ENCODE peak calls at places on chromosomes 6 and 20, in six cellular contexts. I is pancreas, O is stomach, F is breast epithelium, T is HL-60, C is IMR-90. V is an unnamed sample.

GRCh38 chr20:10344953-10345352 is 89.1 kb downstream of the MKKS start:
- DNase-seq in I (no peak), O (no peak), F (no peak), T (no peak), C (no peak), V (no peak)

GRCh38 chr6:155349129-155349528 is 34.8 kb upstream of the TFB1M start:
- DNase-seq in I (no peak), O (no peak), F (no peak), T (no peak), C (peak; percentile 67), V (no peak)

GRCh38 chr20:57659789-57660509 is 39.7 kb upstream of the ZBP1 start:
- DNase-seq in I (peak; percentile 37), O (peak; percentile 18), F (peak; percentile 30), T (no peak), C (no peak), V (no peak)

GRCh38 chr6:42211726-42212125 is 5.9 kb downstream of the MRPS10 start:
- DNase-seq in I (no peak), O (no peak), F (no peak), T (no peak), C (no peak), V (no peak)

GRCh38 chr6:52326540-52327364 is 35.2 kb upstream of the PAQR8 start:
- DNase-seq in I (no peak), O (no peak), F (no peak), T (no peak), C (no peak), V (no peak)

GRCh38 chr6:117399924-117400323 is 25.8 kb downstream of the ROS1 start:
- DNase-seq in I (no peak), O (no peak), F (no peak), T (no peak), C (peak; percentile 4), V (no peak)

GRCh38 chr6:56555438-56555872 is 87.2 kb downstream of the DST start:
- DNase-seq in I (no peak), O (no peak), F (no peak), T (no peak), C (peak; percentile 73), V (no peak)

GRCh38 chr6:156948807-156949206 is 171.6 kb downstream of the ARID1B start:
- DNase-seq in I (no peak), O (no peak), F (no peak), T (no peak), C (peak; percentile 97), V (no peak)

GRCh38 chr20:4109587-4109986 is 94.2 kb upstream of the RNF24 start:
- DNase-seq in I (no peak), O (no peak), F (no peak), T (no peak), C (no peak), V (no peak)

GRCh38 chr6:169253745-169254238 is at the start of gene THBS2:
- DNase-seq in I (no peak), O (no peak), F (no peak), T (no peak), C (peak; percentile 93), V (no peak)

GRCh38 chr20:23497458-23498026 is 6.6 kb downstream of the CST8 start:
- DNase-seq in I (no peak), O (no peak), F (no peak), T (no peak), C (no peak), V (no peak)

GRCh38 chr20:46040902-46041535 is 12.0 kb downstream of the SLC12A5 start:
- DNase-seq in I (no peak), O (peak; percentile 29), F (no peak), T (peak; percentile 24), C (peak; percentile 26), V (no peak)

GRCh38 chr20:48536206-48536605 is 291.6 kb downstream of the PREX1 start:
- DNase-seq in I (no peak), O (no peak), F (no peak), T (no peak), C (no peak), V (no peak)

GRCh38 chr6:21578523-21578922 is 15.0 kb upstream of the SOX4 start:
- DNase-seq in I (no peak), O (no peak), F (no peak), T (no peak), C (no peak), V (no peak)

GRCh38 chr20:8414611-8415274 is 282.7 kb downstream of the PLCB1 start:
- DNase-seq in I (no peak), O (no peak), F (no peak), T (no peak), C (peak; percentile 78), V (no peak)

DNA sequence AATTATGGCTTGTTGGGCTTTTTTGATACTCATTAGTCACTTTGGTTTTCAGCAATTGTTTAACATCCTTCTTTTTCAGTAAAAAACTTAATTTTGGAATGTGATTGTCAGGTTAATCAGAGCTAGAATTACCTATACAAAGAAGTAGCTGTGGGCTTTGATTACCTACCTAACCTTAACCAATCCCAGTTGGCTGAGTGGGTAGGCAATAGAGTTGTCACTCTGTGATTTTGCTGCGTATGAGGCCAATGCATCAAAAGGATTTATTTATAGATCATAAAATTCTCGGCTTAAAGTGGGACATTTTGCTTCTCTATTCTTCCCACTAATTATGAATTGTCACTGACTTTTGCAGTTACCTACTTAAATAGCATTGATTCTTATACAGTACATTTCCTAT is 111.4 kb downstream of the PHACTR1 start:
- DNase-seq in I (no peak), O (no peak), F (no peak), T (no peak), C (no peak), V (no peak)
- H3K27ac ChIP-seq in I (no peak overlapping the region), O (no peak overlapping the region), F (no peak overlapping the region), T (no peak overlapping the region), C (no peak overlapping the region), V (no peak overlapping the region)

GRCh38 chr6:38997128-38997761 is 51.3 kb upstream of the GLP1R start:
- DNase-seq in I (no peak), O (peak; percentile 39), F (no peak), T (peak; percentile 7), C (peak; percentile 12), V (no peak)
- H3K27ac ChIP-seq in I (no peak overlapping the region), O (no peak overlapping the region), F (no peak overlapping the region), T (no peak overlapping the region), C (no peak overlapping the region), V (no peak overlapping the region)

DNA sequence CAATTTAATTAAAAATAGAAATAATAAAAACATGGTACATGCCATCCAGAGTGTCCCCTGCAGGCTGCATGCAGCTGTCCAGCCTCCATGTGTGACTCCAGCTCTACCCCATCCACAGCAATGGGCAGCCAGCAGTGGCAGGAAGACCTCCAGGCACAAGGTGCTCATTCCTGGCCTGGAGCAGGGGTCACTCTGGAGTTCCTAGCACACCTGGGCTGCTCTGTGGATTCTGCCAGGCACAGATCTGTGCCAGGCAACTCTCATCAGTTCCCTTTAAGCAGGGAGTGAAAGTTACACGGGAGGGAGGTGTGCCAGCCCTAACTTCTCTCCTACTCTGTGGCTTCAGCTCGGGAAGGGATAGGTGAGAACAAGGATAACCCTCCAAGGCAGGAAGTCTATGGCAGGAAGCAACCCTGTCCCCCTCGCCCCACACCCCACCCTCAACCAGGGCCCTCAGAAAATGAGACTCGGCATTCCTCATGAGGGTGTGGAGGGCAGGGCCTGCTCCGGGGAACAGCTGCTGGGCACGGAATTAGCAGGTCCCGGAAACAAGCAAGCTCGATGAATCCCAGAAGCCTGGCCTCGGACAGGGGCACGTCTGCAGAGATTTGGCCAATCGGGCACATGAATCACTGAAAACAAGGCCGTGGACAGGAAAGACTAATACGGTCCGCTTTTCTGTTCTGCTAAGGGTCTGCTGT is 10.0 kb downstream of the JPH2 start:
- DNase-seq in I (no peak), O (peak; percentile 48), F (no peak), T (no peak), C (no peak), V (no peak)
- H3K27ac ChIP-seq in I (no peak overlapping the region), O (no peak overlapping the region), F (no peak overlapping the region), T (no peak overlapping the region), C (no peak overlapping the region), V (peak overlapping the region; percentile 76)

GRCh38 chr6:5231289-5231688 is 29.5 kb downstream of the LYRM4 start:
- DNase-seq in I (no peak), O (no peak), F (no peak), T (no peak), C (no peak), V (no peak)
- H3K27ac ChIP-seq in I (no peak overlapping the region), O (no peak overlapping the region), F (no peak overlapping the region), T (no peak overlapping the region), C (no peak overlapping the region), V (no peak overlapping the region)

GRCh38 chr6:168029459-168030217 is 32.2 kb downstream of the KIF25 start:
- DNase-seq in I (no peak), O (no peak), F (no peak), T (no peak), C (no peak), V (no peak)
- H3K27ac ChIP-seq in I (no peak overlapping the region), O (no peak overlapping the region), F (no peak overlapping the region), T (no peak overlapping the region), C (no peak overlapping the region), V (no peak overlapping the region)

V was measured in lung.